ENCODE peak calls at places on chromosomes 11 and 22, in four cellular contexts. U is H9, O is H1, F is mesendoderm. L is an unnamed sample. For H3K79me1, the result is how much of the 10 kb centered on the place peaks cover.

GRCh38 chr11:36622431-36623136 is 24.5 kb upstream of the RAG2 start:
- DNase-seq in F (no peak), O (no peak), U (no peak), L (peak)

GRCh38 chr22:38706101-38706884 is 549 bp downstream of the GTPBP1 start:
- DNase-seq in F (peak), U (no peak), O (no peak), L (peak)

GRCh38 chr11:128621491-128622136 is 34.3 kb upstream of the ETS1 start:
- DNase-seq in U (no peak), F (peak), O (no peak), L (peak)

GRCh38 chr11:77510095-77510494 is 36.2 kb upstream of the PAK1 start:
- DNase-seq in O (no peak), U (no peak), F (no peak), L (no peak)

GRCh38 chr22:35959121-35959800 is 69.4 kb downstream of the RBFOX2 start:
- DNase-seq in U (no peak), O (no peak), F (no peak), L (no peak)

GRCh38 chr11:65468874-65469333 is 29.9 kb upstream of the MALAT1 start:
- DNase-seq in U (peak), O (no peak), F (peak), L (no peak)

GRCh38 chr11:7520981-7521487 is 7.2 kb downstream of the PPFIBP2 start:
- DNase-seq in F (no peak), U (no peak), O (no peak), L (no peak)

GRCh38 chr22:35705141-35705540 is 12.5 kb upstream of the APOL5 start:
- DNase-seq in O (no peak), U (no peak), F (no peak), L (peak)

GRCh38 chr22:25563757-25564319 is 637 bp upstream of the GRK3 start:
- DNase-seq in U (no peak), O (no peak), F (no peak), L (peak)

GRCh38 chr11:131094828-131095227 is 178.5 kb upstream of the SNX19 start:
- DNase-seq in O (no peak), F (no peak), U (no peak), L (no peak)

GRCh38 chr11:92159931-92160330 is 64.7 kb upstream of the FAT3 start:
- DNase-seq in U (no peak), F (no peak), O (no peak), L (no peak)

GRCh38 chr11:132792341-132793140 is 739.8 kb downstream of the OPCML start:
- DNase-seq in O (no peak), U (peak), F (peak), L (no peak)

GRCh38 chr11:77175869-77176539 is 48.0 kb downstream of the MYO7A start:
- DNase-seq in U (peak), F (peak), O (no peak), L (no peak)

GRCh38 chr11:44011797-44012196 is 36.0 kb upstream of the ACCSL start:
- DNase-seq in F (no peak), U (no peak), O (no peak), L (peak)

GRCh38 chr11:12569499-12570040 is 104.7 kb upstream of the TEAD1 start:
- DNase-seq in U (no peak), O (no peak), F (no peak), L (peak)

GRCh38 chr11:70471254-70471653 is 72.9 kb downstream of the CTTN start:
- DNase-seq in F (peak), U (peak), O (peak), L (no peak)

GRCh38 chr11:2662024-2662312 is 37.8 kb downstream of the KCNQ1OT1 start:
- DNase-seq in U (no peak), F (no peak), O (no peak), L (no peak)
- H3K79me1 ChIP-seq in U (under half), F (under half), O (under half), L (under half)

GRCh38 chr11:100812517-100812916 is 125.4 kb downstream of the ARHGAP42 start:
- DNase-seq in F (no peak), U (no peak), O (no peak), L (no peak)
- H3K56ac ChIP-seq in F (no peak), U (no peak), O (no peak), L (no peak)

DNA sequence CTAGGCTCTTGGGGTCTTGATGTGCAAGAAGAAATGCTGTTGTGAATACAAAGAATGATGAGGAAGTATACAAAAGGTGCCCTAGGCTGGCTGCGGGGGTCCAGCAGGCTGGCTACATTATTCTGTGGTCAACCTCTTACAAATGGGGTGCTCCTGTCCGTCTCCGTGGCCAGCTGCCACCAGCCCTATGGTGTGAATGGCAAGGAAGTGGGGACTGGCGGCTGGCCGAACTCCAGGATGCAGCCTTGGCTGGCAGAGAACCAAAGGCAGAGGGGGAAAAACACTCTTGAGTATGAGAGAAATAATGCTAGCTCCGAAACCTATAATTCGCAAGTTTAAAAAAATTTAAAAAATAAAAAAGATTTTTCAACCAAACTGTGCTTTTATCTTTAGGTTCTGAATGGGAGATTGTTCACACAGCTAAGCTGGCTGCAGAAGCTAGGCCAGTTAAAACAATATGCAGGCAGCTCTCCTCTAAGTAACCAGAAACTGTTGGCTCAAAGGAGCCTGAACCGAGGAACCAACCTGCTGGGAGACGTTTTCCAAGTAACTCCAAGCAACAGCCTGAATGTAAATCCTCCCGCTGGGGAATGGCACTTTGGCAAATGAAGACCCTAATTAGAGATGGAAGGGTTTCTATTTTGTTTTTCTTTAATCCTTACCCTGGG is 50.3 kb downstream of the C22orf31 start:
- DNase-seq in F (no peak), O (no peak), U (no peak), L (no peak)
- H3K79me1 ChIP-seq in F (under half), O (under half), U (under half), L (under half)

GRCh38 chr11:17652556-17652955 is 66.8 kb upstream of the MYOD1 start:
- DNase-seq in U (no peak), F (no peak), O (no peak), L (no peak)
- H3K56ac ChIP-seq in U (no peak), F (no peak), O (no peak), L (no peak)

DNA sequence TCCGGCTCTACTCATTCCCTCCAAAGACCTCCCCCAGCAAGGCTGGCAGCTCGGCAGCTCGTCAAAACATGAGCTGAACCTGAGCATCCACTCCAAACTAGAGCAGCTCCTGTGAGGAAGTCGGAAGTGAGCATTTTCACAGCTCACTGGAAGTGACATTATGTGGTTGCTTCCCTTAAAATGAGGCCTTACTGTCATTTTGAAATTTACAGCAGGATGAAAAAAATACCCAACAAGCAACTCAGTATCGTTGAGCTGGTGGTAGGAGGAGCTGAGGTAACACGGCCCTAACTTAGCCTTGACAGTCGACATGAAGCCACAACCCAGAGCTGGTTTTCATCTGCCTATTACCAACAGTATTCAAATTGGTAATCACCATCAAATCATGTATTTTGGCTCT is 38.0 kb upstream of the ARFGAP3 start:
- DNase-seq in O (no peak), F (no peak), U (no peak), L (no peak)
- H3K79me1 ChIP-seq in O (under half), F (under half), U (under half), L (half or more)

GRCh38 chr11:34792143-34792542 is 124.0 kb downstream of the APIP start:
- DNase-seq in O (no peak), U (peak), F (peak), L (no peak)

GRCh38 chr11:34793666-34794065 is 122.5 kb downstream of the APIP start:
- DNase-seq in U (no peak), O (no peak), F (no peak), L (no peak)

GRCh38 chr11:34791725-34792124 is 124.5 kb downstream of the APIP start:
- DNase-seq in O (no peak), U (no peak), F (no peak), L (no peak)

GRCh38 chr11:34794696-34795095 is 121.5 kb downstream of the APIP start:
- DNase-seq in U (no peak), F (no peak), O (no peak), L (no peak)

DNA sequence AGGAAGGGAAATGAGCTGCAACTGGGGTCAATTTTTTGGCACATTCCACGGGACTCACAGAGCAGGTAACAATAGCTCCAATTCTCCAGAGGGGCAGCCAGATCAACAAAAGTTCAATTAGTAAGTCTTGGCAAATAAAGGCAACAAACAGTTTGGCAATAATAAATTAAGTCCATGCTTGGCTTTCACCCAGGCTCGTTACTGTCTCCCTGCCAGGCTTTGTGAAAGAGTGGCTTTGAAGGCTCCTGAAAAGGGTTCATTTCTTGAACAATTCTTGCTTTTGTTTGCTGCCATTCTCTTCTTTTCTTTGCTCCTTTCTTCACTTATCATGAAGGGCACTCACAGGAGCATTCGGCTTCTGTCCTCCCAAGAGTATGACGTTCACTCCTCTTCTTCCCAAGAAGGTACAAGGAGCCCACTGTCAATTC is 123.4 kb downstream of the APIP start:
- DNase-seq in F (no peak), U (no peak), O (no peak), L (no peak)
- H3K56ac ChIP-seq in F (no peak), U (no peak), O (no peak), L (no peak)

GRCh38 chr11:72229336-72229924 is 4.9 kb downstream of the INPPL1 start:
- DNase-seq in U (no peak), F (no peak), O (no peak), L (no peak)

GRCh38 chr11:72228844-72229231 is 4.3 kb downstream of the INPPL1 start:
- DNase-seq in O (no peak), U (no peak), F (no peak), L (no peak)

GRCh38 chr11:72230764-72231365 is 6.3 kb downstream of the INPPL1 start:
- DNase-seq in O (no peak), F (no peak), U (no peak), L (no peak)

GRCh38 chr11:72231396-72232259 is 7.1 kb downstream of the INPPL1 start:
- DNase-seq in U (no peak), F (no peak), O (no peak), L (no peak)

DNA sequence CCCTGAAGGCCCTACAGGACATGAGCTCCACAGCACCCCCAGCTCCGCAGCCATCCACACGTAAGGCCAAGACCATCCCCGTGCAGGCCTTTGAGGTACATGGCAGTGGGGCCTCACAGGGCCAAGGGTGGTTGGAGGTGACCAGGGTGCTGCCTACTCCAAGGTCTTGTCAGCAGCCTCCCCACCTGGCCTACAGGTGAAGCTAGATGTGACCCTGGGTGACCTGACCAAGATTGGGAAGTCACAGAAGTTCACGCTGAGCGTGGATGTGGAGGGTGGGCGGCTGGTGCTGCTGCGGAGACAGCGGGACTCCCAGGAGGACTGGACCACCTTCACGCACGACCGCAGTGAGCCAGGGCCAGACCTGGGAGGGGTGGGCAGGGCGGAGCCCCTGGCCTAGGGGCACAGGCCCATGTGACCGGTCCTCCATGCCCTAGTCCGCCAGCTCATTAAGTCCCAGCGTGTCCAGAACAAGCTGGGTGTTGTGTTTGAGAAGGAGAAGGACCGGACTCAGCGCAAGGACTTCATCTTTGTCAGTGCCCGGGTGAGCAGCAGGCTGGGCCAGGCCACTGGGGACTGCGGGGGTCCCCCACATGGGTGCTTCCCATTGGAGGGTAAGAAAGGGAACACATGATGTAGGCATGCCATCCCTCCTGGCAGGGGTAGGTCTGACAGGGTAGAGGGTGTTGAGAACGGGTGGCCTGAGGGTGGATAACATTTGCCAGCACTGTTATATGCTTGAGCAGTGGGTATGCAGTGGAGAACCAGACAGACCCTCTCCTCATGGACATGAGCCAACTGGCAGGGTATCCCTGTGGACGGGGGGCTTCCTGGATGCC is 5.6 kb downstream of the INPPL1 start:
- DNase-seq in U (no peak), O (no peak), F (no peak), L (no peak)
- H3K79me1 ChIP-seq in U (under half), O (under half), F (under half), L (under half)

GRCh38 chr11:26779466-26779865 is 57.6 kb upstream of the SLC5A12 start:
- DNase-seq in O (no peak), F (no peak), U (no peak), L (no peak)
- H3K56ac ChIP-seq in O (no peak), F (no peak), U (no peak), L (no peak)

GRCh38 chr11:125637840-125638239 is 12.9 kb downstream of the CHEK1 start:
- DNase-seq in O (no peak), F (no peak), U (no peak), L (no peak)
- H3K79me1 ChIP-seq in O (under half), F (under half), U (under half), L (under half)

DNA sequence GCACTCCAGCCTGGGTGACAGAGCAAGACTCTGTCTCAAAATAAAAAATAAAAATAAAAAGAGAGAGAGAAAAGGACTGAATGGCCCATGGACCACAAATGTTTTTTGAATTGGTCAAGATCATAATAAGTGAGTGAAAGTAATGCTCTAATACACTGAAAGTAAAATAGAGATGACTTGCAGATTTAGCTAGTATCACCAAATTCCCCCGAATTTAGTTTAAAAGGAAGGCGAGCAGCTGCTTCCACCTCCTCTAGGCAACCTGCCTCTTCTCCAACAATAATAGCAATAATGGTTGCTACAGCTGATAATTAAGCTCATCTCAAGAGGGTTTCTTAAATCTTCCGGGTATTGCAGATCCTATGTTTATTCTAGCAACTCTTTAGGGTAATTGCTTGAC is 36.8 kb downstream of the CELF1 start:
- DNase-seq in O (no peak), F (no peak), U (no peak), L (no peak)
- H3K56ac ChIP-seq in O (no peak), F (no peak), U (no peak), L (no peak)